ENCODE peak calls at places on chromosome X, in six cellular contexts. One of them, this sample, is unnamed. For H3K27me3, the result is how much of the 10 kb centered on the place peaks cover.

GRCh38 chrX:42585842-42586621 is 191.9 kb downstream of the PPP1R2C start:
- DNase-seq in pancreas: no peak
- DNase-seq in CD8-positive, alpha-beta memory T cell: peak
- DNase-seq in neuronal stem cell: no peak
- DNase-seq in prostate gland: no peak
- DNase-seq in lower lobe of right lung: no peak
- DNase-seq in this sample: no peak

GRCh38 chrX:155896512-155896911 is 15.4 kb downstream of the VAMP7 start:
- DNase-seq in prostate gland: no peak
- DNase-seq in CD8-positive, alpha-beta memory T cell: no peak
- DNase-seq in lower lobe of right lung: no peak
- DNase-seq in neuronal stem cell: no peak
- DNase-seq in pancreas: no peak
- DNase-seq in this sample: no peak

GRCh38 chrX:101079736-101080135 is 1.1 kb downstream of the TMEM35A start:
- DNase-seq in neuronal stem cell: no peak
- DNase-seq in CD8-positive, alpha-beta memory T cell: no peak
- DNase-seq in lower lobe of right lung: no peak
- DNase-seq in prostate gland: no peak
- DNase-seq in pancreas: no peak
- DNase-seq in this sample: no peak

GRCh38 chrX:2311483-2311882 is 189.3 kb downstream of the DHRSX start:
- DNase-seq in prostate gland: no peak
- DNase-seq in CD8-positive, alpha-beta memory T cell: no peak
- DNase-seq in pancreas: no peak
- DNase-seq in neuronal stem cell: peak
- DNase-seq in lower lobe of right lung: no peak
- DNase-seq in this sample: no peak

GRCh38 chrX:113400193-113400704 is 559.6 kb upstream of the AMOT start:
- DNase-seq in lower lobe of right lung: no peak
- DNase-seq in CD8-positive, alpha-beta memory T cell: no peak
- DNase-seq in pancreas: no peak
- DNase-seq in neuronal stem cell: no peak
- DNase-seq in prostate gland: no peak
- DNase-seq in this sample: peak

GRCh38 chrX:125203737-125204578 is 115.7 kb upstream of the TEX13C start:
- DNase-seq in neuronal stem cell: no peak
- DNase-seq in lower lobe of right lung: peak
- DNase-seq in CD8-positive, alpha-beta memory T cell: no peak
- DNase-seq in pancreas: peak
- DNase-seq in prostate gland: peak
- DNase-seq in this sample: peak

GRCh38 chrX:120426599-120426998 is 42.5 kb downstream of the LAMP2 start:
- DNase-seq in neuronal stem cell: no peak
- DNase-seq in prostate gland: no peak
- DNase-seq in pancreas: no peak
- DNase-seq in lower lobe of right lung: no peak
- DNase-seq in CD8-positive, alpha-beta memory T cell: no peak
- DNase-seq in this sample: no peak

GRCh38 chrX:114581528-114582263 is 2.2 kb upstream of the HTR2C start:
- DNase-seq in neuronal stem cell: peak
- DNase-seq in lower lobe of right lung: no peak
- DNase-seq in pancreas: no peak
- DNase-seq in prostate gland: no peak
- DNase-seq in CD8-positive, alpha-beta memory T cell: no peak
- DNase-seq in this sample: peak

GRCh38 chrX:29775890-29776289 is 439.5 kb upstream of the MAGEB2 start:
- DNase-seq in prostate gland: no peak
- DNase-seq in CD8-positive, alpha-beta memory T cell: no peak
- DNase-seq in lower lobe of right lung: no peak
- DNase-seq in pancreas: no peak
- DNase-seq in neuronal stem cell: no peak
- DNase-seq in this sample: no peak

GRCh38 chrX:103329991-103330390 is at the start of gene TCEAL7:
- DNase-seq in neuronal stem cell: no peak
- DNase-seq in prostate gland: no peak
- DNase-seq in CD8-positive, alpha-beta memory T cell: no peak
- DNase-seq in lower lobe of right lung: no peak
- DNase-seq in pancreas: no peak
- DNase-seq in this sample: no peak

GRCh38 chrX:141175786-141176185 is 1.1 kb downstream of the LDOC1 start:
- DNase-seq in neuronal stem cell: no peak
- DNase-seq in lower lobe of right lung: no peak
- DNase-seq in pancreas: no peak
- DNase-seq in CD8-positive, alpha-beta memory T cell: no peak
- DNase-seq in prostate gland: no peak
- DNase-seq in this sample: no peak

GRCh38 chrX:148562846-148563245 is 62.4 kb downstream of the AFF2 start:
- DNase-seq in pancreas: no peak
- DNase-seq in CD8-positive, alpha-beta memory T cell: no peak
- DNase-seq in neuronal stem cell: no peak
- DNase-seq in lower lobe of right lung: no peak
- DNase-seq in prostate gland: no peak
- DNase-seq in this sample: no peak

GRCh38 chrX:21373637-21374162 is 518 bp upstream of the CNKSR2 start:
- DNase-seq in CD8-positive, alpha-beta memory T cell: no peak
- DNase-seq in pancreas: no peak
- DNase-seq in neuronal stem cell: no peak
- DNase-seq in prostate gland: peak
- DNase-seq in lower lobe of right lung: no peak
- DNase-seq in this sample: no peak

GRCh38 chrX:13791559-13791958 is 25.3 kb downstream of the GPM6B start:
- DNase-seq in neuronal stem cell: no peak
- DNase-seq in pancreas: no peak
- DNase-seq in prostate gland: peak
- DNase-seq in lower lobe of right lung: no peak
- DNase-seq in CD8-positive, alpha-beta memory T cell: no peak
- DNase-seq in this sample: no peak

GRCh38 chrX:44828008-44828605 is 15.7 kb upstream of the DUSP21 start:
- DNase-seq in pancreas: no peak
- DNase-seq in CD8-positive, alpha-beta memory T cell: no peak
- DNase-seq in neuronal stem cell: no peak
- DNase-seq in prostate gland: no peak
- DNase-seq in lower lobe of right lung: no peak
- DNase-seq in this sample: peak

GRCh38 chrX:132694331-132694823 is 205.5 kb upstream of the MBNL3 start:
- DNase-seq in CD8-positive, alpha-beta memory T cell: no peak
- DNase-seq in neuronal stem cell: no peak
- DNase-seq in lower lobe of right lung: no peak
- DNase-seq in prostate gland: no peak
- DNase-seq in pancreas: no peak
- DNase-seq in this sample: no peak
- H3K4me3 ChIP-seq in CD8-positive, alpha-beta memory T cell: no peak
- H3K4me3 ChIP-seq in neuronal stem cell: no peak
- H3K4me3 ChIP-seq in lower lobe of right lung: no peak
- H3K4me3 ChIP-seq in prostate gland: no peak
- H3K4me3 ChIP-seq in pancreas: no peak
- H3K4me3 ChIP-seq in this sample: no peak

GRCh38 chrX:115642895-115643530 is 82.0 kb downstream of the PLS3 start:
- DNase-seq in prostate gland: peak
- DNase-seq in neuronal stem cell: peak
- DNase-seq in pancreas: no peak
- DNase-seq in CD8-positive, alpha-beta memory T cell: peak
- DNase-seq in lower lobe of right lung: no peak
- DNase-seq in this sample: no peak

GRCh38 chrX:115639481-115639880 is 78.5 kb downstream of the PLS3 start:
- DNase-seq in lower lobe of right lung: no peak
- DNase-seq in CD8-positive, alpha-beta memory T cell: no peak
- DNase-seq in pancreas: no peak
- DNase-seq in prostate gland: no peak
- DNase-seq in neuronal stem cell: no peak
- DNase-seq in this sample: no peak

DNA sequence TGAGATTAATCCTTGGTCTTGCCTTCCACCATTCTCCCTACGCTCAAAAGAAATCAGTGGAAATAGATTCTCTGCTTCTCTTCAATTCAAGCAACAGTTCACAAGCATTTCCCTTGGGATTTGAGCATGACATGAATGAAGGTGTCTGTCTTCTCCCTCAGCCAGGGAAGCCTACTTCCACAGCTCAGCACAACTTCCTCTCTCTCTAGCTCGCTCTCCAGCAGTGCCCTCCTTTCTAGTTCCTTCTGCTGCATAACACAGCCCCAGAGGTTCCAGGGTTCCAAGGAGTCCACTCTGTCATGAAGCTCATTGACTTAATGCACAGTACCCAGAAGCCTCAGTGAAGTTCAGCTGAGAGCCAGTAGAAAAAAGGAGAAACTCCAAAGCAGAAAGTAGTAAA is 81.3 kb downstream of the PLS3 start:
- DNase-seq in CD8-positive, alpha-beta memory T cell: no peak
- DNase-seq in pancreas: no peak
- DNase-seq in neuronal stem cell: no peak
- DNase-seq in prostate gland: no peak
- DNase-seq in lower lobe of right lung: no peak
- DNase-seq in this sample: no peak
- H3K27me3 ChIP-seq in CD8-positive, alpha-beta memory T cell: under half
- H3K27me3 ChIP-seq in pancreas: under half
- H3K27me3 ChIP-seq in neuronal stem cell: under half
- H3K27me3 ChIP-seq in prostate gland: under half
- H3K27me3 ChIP-seq in lower lobe of right lung: under half
- H3K27me3 ChIP-seq in this sample: under half

DNA sequence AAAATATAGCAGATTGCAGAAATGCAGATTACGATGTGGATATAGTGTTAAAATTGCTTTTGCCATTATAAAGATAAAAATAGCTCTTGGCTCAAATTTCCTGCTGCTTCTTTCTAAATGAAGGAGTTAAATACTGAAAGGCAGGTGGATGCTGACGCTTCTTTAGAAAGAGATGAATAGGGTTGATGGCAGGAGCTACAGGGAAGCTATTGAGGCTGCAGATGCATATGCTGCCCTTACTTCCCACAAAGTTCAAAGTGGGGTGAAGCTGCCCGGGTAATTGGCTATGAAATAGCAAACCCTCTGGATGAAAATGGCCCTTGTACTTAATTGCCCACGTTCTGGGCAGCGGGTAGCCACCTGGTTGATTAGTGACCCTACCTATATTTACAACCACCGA is 379.5 kb downstream of the ZIC3 start:
- DNase-seq in lower lobe of right lung: no peak
- DNase-seq in neuronal stem cell: no peak
- DNase-seq in pancreas: no peak
- DNase-seq in prostate gland: no peak
- DNase-seq in CD8-positive, alpha-beta memory T cell: no peak
- DNase-seq in this sample: no peak
- H3K4me3 ChIP-seq in lower lobe of right lung: no peak
- H3K4me3 ChIP-seq in neuronal stem cell: no peak
- H3K4me3 ChIP-seq in pancreas: no peak
- H3K4me3 ChIP-seq in prostate gland: no peak
- H3K4me3 ChIP-seq in CD8-positive, alpha-beta memory T cell: no peak
- H3K4me3 ChIP-seq in this sample: no peak

DNA sequence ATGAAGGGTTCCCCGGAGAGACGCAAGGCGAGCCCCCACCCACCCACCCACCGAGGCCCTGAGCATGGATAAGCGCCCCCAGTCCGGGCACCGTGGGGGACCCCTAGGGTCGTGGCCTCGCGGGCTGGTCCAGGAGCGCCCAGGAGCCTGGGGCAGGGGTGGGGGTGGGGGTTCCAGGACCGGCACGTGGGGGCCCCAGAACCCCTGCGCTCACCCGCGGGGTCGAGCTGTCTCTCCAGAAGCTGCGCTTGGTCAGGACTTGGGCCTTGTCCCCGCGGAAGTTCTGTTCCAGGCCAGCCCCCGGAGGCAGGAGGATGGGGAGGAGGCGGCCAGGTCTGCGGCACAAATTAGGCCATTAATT is 11.2 kb upstream of the SHOX start:
- DNase-seq in CD8-positive, alpha-beta memory T cell: no peak
- DNase-seq in pancreas: no peak
- DNase-seq in prostate gland: no peak
- DNase-seq in lower lobe of right lung: no peak
- DNase-seq in neuronal stem cell: no peak
- DNase-seq in this sample: no peak
- H3K27me3 ChIP-seq in CD8-positive, alpha-beta memory T cell: under half
- H3K27me3 ChIP-seq in pancreas: under half
- H3K27me3 ChIP-seq in prostate gland: under half
- H3K27me3 ChIP-seq in lower lobe of right lung: under half
- H3K27me3 ChIP-seq in neuronal stem cell: under half
- H3K27me3 ChIP-seq in this sample: under half

GRCh38 chrX:107775000-107775733 is 420 bp downstream of the TSC22D3 start:
- DNase-seq in neuronal stem cell: no peak
- DNase-seq in CD8-positive, alpha-beta memory T cell: no peak
- DNase-seq in lower lobe of right lung: no peak
- DNase-seq in pancreas: no peak
- DNase-seq in prostate gland: no peak
- DNase-seq in this sample: no peak

GRCh38 chrX:107775734-107776511 is at the start of gene TSC22D3:
- DNase-seq in CD8-positive, alpha-beta memory T cell: peak
- DNase-seq in neuronal stem cell: no peak
- DNase-seq in lower lobe of right lung: peak
- DNase-seq in prostate gland: peak
- DNase-seq in pancreas: peak
- DNase-seq in this sample: peak

GRCh38 chrX:107776649-107777535 is 641 bp upstream of the NCBP2L start:
- DNase-seq in prostate gland: peak
- DNase-seq in lower lobe of right lung: peak
- DNase-seq in pancreas: peak
- DNase-seq in CD8-positive, alpha-beta memory T cell: peak
- DNase-seq in neuronal stem cell: peak
- DNase-seq in this sample: peak

GRCh38 chrX:107773206-107773605 is 2.4 kb downstream of the TSC22D3 start:
- DNase-seq in prostate gland: no peak
- DNase-seq in neuronal stem cell: no peak
- DNase-seq in lower lobe of right lung: no peak
- DNase-seq in pancreas: no peak
- DNase-seq in CD8-positive, alpha-beta memory T cell: no peak
- DNase-seq in this sample: no peak

GRCh38 chrX:107773906-107774435 is 1.6 kb downstream of the TSC22D3 start:
- DNase-seq in prostate gland: no peak
- DNase-seq in neuronal stem cell: no peak
- DNase-seq in CD8-positive, alpha-beta memory T cell: no peak
- DNase-seq in lower lobe of right lung: no peak
- DNase-seq in pancreas: no peak
- DNase-seq in this sample: no peak
- H3K4me3 ChIP-seq in prostate gland: peak
- H3K4me3 ChIP-seq in neuronal stem cell: no peak
- H3K4me3 ChIP-seq in CD8-positive, alpha-beta memory T cell: no peak
- H3K4me3 ChIP-seq in lower lobe of right lung: peak
- H3K4me3 ChIP-seq in pancreas: no peak
- H3K4me3 ChIP-seq in this sample: no peak

DNA sequence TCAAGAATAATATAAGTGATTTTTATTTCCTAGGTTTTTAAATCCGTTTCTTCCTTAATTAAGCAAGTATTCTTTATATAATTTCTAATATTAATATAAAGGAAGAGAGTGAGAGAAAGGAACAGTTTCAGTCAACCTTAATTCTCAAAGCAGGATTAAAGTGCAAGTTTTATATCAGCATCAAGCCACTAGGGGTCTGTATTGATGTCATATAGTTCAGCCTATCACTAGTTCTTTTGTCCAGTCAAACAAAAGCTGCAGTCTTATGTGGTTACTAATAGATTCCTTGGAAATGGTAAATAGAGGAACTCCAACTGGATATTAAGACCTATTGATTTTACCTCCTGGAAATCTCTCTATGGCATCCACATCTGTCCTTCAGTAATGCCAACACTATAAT is 82.0 kb downstream of the NAP1L3 start:
- DNase-seq in pancreas: no peak
- DNase-seq in neuronal stem cell: no peak
- DNase-seq in CD8-positive, alpha-beta memory T cell: no peak
- DNase-seq in lower lobe of right lung: no peak
- DNase-seq in prostate gland: no peak
- DNase-seq in this sample: no peak
- H3K27me3 ChIP-seq in pancreas: under half
- H3K27me3 ChIP-seq in neuronal stem cell: under half
- H3K27me3 ChIP-seq in CD8-positive, alpha-beta memory T cell: under half
- H3K27me3 ChIP-seq in lower lobe of right lung: under half
- H3K27me3 ChIP-seq in prostate gland: under half
- H3K27me3 ChIP-seq in this sample: under half

GRCh38 chrX:150366951-150367545 is 3.9 kb downstream of the MAMLD1 start:
- DNase-seq in neuronal stem cell: no peak
- DNase-seq in pancreas: no peak
- DNase-seq in lower lobe of right lung: no peak
- DNase-seq in prostate gland: no peak
- DNase-seq in CD8-positive, alpha-beta memory T cell: no peak
- DNase-seq in this sample: no peak
- H3K4me3 ChIP-seq in neuronal stem cell: no peak
- H3K4me3 ChIP-seq in pancreas: no peak
- H3K4me3 ChIP-seq in lower lobe of right lung: peak
- H3K4me3 ChIP-seq in prostate gland: no peak
- H3K4me3 ChIP-seq in CD8-positive, alpha-beta memory T cell: no peak
- H3K4me3 ChIP-seq in this sample: no peak